ENCODE peak calls at places on chromosomes 5 and 9, in four cellular contexts. V, D, W and O are unnamed samples.

GRCh38 chr9:95605826-95606555 is 89.2 kb upstream of the PTCH1 start:
- DNase-seq in W (no peak), V (no peak), D (no peak), O (no peak)

GRCh38 chr5:124231794-124232193 is 514.6 kb downstream of the ZNF608 start:
- DNase-seq in D (no peak), V (peak), W (no peak), O (no peak)

GRCh38 chr9:111475195-111475594 is 9.0 kb downstream of the ECPAS start:
- DNase-seq in V (no peak), D (no peak), W (no peak), O (no peak)

GRCh38 chr5:112709416-112709815 is 28.3 kb upstream of the APC start:
- DNase-seq in D (no peak), V (no peak), W (no peak), O (no peak)

GRCh38 chr9:121826711-121827110 is 175.3 kb downstream of the DAB2IP start:
- DNase-seq in W (no peak), V (no peak), D (no peak), O (no peak)

GRCh38 chr5:123610665-123611406 is 98.9 kb downstream of the CSNK1G3 start:
- DNase-seq in V (peak), D (peak), W (peak), O (no peak)

GRCh38 chr9:89426389-89426961 is 71.4 kb downstream of the SEMA4D start:
- DNase-seq in D (no peak), V (no peak), W (no peak), O (no peak)

GRCh38 chr9:134632329-134632728 is 9.3 kb upstream of the COL5A1 start:
- DNase-seq in V (no peak), W (no peak), D (no peak), O (no peak)

GRCh38 chr5:111364992-111365391 is 140.8 kb downstream of the CAMK4 start:
- DNase-seq in V (no peak), D (no peak), W (no peak), O (no peak)

GRCh38 chr9:21506910-21507795 is 25.0 kb upstream of the IFNE start:
- DNase-seq in V (no peak), D (no peak), W (no peak), O (no peak)

GRCh38 chr5:86679529-86679928 is 61.8 kb downstream of the COX7C start:
- DNase-seq in W (peak), D (peak), V (peak), O (no peak)

GRCh38 chr9:126499005-126499910 is 114.5 kb upstream of the LMX1B start:
- DNase-seq in W (peak), V (peak), D (peak), O (no peak)

GRCh38 chr5:61304611-61305369 is 27.3 kb upstream of the ZSWIM6 start:
- DNase-seq in W (peak), D (peak), V (peak), O (no peak)

GRCh38 chr9:5336683-5337082 is 3.0 kb downstream of the RLN1 start:
- DNase-seq in D (no peak), V (no peak), W (no peak), O (no peak)

GRCh38 chr9:99948896-99949295 is 42.4 kb downstream of the STX17 start:
- DNase-seq in V (no peak), D (no peak), W (no peak), O (no peak)

GRCh38 chr5:109455598-109456096 is 45.9 kb upstream of the PJA2 start:
- DNase-seq in V (peak), D (peak), W (no peak), O (no peak)

GRCh38 chr9:14962193-14962899 is 52.1 kb upstream of the FREM1 start:
- DNase-seq in D (no peak), V (no peak), W (no peak), O (no peak)

GRCh38 chr9:129405089-129405830 is 215.6 kb downstream of the C9orf50 start:
- DNase-seq in W (no peak), V (peak), D (no peak), O (no peak)

GRCh38 chr9:117414220-117414905 is 494 bp downstream of the ASTN2 start:
- DNase-seq in W (no peak), V (no peak), D (no peak), O (peak)

GRCh38 chr5:80959768-80960442 is at the start of gene RASGRF2:
- DNase-seq in D (no peak), W (no peak), V (peak), O (no peak)

GRCh38 chr5:43039468-43040286 is 442 bp downstream of the ANXA2R start:
- DNase-seq in V (peak), D (peak), W (peak), O (no peak)

GRCh38 chr9:129164246-129164930 is 13.7 kb downstream of the IER5L start:
- DNase-seq in D (no peak), V (peak), W (no peak), O (no peak)

GRCh38 chr5:113474100-113474700 is 14.1 kb downstream of the MCC start:
- DNase-seq in V (no peak), W (no peak), D (no peak), O (no peak)

GRCh38 chr5:126857472-126858410 is 80.8 kb downstream of the LMNB1 start:
- DNase-seq in D (no peak), W (no peak), V (no peak), O (peak)

GRCh38 chr5:159104759-159105317 is 5.1 kb upstream of the EBF1 start:
- DNase-seq in W (no peak), V (no peak), D (no peak), O (peak)

GRCh38 chr9:75672478-75672877 is 218.0 kb upstream of the PCSK5 start:
- DNase-seq in D (no peak), V (no peak), W (no peak), O (no peak)

GRCh38 chr9:135608294-135608998 is 30.9 kb downstream of the GLT6D1 start:
- DNase-seq in W (no peak), V (no peak), D (no peak), O (no peak)

GRCh38 chr5:15183520-15183919 is 311.9 kb upstream of the ANKH start:
- DNase-seq in V (no peak), D (no peak), W (no peak), O (no peak)

GRCh38 chr5:55621218-55621617 is 86.5 kb upstream of the PLPP1 start:
- DNase-seq in V (peak), D (no peak), W (no peak), O (no peak)

GRCh38 chr5:6581559-6582426 is 51.1 kb downstream of the NSUN2 start:
- DNase-seq in V (no peak), D (no peak), W (no peak), O (no peak)

GRCh38 chr5:109688647-109688998 is 1.1 kb upstream of the MAN2A1 start:
- DNase-seq in D (no peak), V (peak), W (peak), O (no peak)

GRCh38 chr5:127332250-127332649 is 41.7 kb downstream of the MEGF10 start:
- DNase-seq in V (no peak), D (no peak), W (no peak), O (no peak)

GRCh38 chr9:115106642-115107041 is 11.3 kb downstream of the TNC start:
- DNase-seq in W (no peak), V (no peak), D (no peak), O (no peak)
- TF ChIP-seq RNF2 in W (no peak), V (no peak), D (no peak), O (no peak)

DNA sequence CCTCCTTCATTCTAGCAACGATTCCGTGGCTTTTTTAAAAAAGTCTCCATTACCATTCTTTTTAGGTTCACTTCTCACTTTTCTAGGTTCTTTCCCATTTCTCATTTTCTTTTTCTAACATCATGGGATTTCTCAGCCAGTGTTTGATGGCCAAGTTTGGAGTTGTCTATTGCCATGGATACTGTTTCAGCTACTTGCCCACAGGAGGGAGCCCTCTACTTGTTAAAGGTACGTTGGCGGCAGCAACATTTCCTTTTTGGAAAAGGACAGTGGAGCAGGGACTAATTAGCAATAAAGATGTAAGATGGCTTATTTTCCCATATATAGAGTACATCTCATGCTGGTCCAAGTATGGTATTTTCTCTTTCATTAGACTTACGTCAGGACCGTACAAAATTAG is 2257.5 kb upstream of the C9orf72 start:
- DNase-seq in V (peak), W (no peak), D (peak), O (no peak)
- TF ChIP-seq CTCF in V (peak), W (no peak), D (peak), O (peak)

DNA sequence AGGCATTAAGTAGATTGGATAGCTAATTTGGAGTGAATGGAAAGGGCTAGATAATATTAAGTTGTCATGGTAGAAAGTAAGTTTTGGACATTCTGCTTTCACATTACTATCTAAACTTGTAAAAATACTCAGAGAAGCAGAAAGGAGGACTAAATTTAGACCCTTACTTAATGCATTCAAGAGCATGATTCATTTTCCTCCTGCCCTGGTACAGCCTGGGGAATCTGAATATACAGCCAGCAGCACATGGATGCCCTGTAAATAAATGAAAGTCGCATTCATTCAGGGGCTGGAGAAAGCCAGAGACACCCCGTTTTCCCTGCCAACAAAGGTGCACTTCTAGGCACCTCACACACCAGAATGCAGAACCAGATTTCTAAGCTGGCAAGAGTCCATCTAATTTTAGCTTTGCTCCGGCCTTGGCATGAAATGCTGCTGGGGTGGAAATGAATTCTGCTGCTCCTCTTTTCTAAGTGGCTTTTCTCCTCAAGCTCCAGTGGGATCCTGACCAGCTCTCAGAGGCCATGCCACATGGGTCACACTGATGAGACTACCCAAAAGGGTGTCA is 172.8 kb upstream of the KLF9 start:
- DNase-seq in D (no peak), V (no peak), W (no peak), O (no peak)
- TF ChIP-seq KDM1A in D (no peak), V (no peak), W (no peak), O (no peak)

GRCh38 chr9:37508135-37508833 is 22.5 kb downstream of the POLR1E start:
- DNase-seq in V (peak), D (no peak), W (no peak), O (no peak)
- TF ChIP-seq RNF2 in V (peak), D (no peak), W (no peak), O (no peak)

DNA sequence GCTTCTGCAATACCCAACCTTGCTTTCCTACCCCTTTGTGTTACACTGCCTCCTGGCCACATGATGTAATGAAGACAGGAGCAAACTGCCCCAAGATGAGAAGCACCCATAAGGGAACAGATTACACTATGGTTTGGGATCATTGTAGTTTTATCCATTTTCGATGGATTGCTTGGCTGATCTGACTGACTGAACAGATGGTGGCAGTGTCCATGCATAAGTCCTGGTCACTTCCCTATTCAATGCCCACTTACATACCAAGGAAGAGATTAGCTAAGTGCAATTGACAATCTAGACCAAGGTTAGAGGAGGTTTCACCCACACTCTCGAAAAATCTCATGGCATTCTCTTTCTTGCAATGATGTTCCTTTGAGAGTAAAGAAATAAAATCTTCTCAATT is 319.9 kb downstream of the RAB3C start:
- DNase-seq in V (no peak), W (no peak), D (no peak), O (no peak)
- TF ChIP-seq CTCF in V (peak), W (no peak), D (peak), O (no peak)

GRCh38 chr5:96347502-96348292 is 85.4 kb downstream of the PCSK1 start:
- DNase-seq in V (peak), D (no peak), W (no peak), O (no peak)
- TF ChIP-seq KDM1A in V (no peak), D (no peak), W (no peak), O (no peak)

GRCh38 chr5:157143127-157143959 is 678 bp upstream of the MED7 start:
- DNase-seq in D (peak), W (peak), V (no peak), O (no peak)

GRCh38 chr5:157150995-157151394 is 8.3 kb upstream of the MED7 start:
- DNase-seq in V (no peak), D (no peak), W (no peak), O (no peak)

GRCh38 chr5:157148734-157149615 is 6.3 kb upstream of the MED7 start:
- DNase-seq in V (peak), D (peak), W (peak), O (peak)
- TF ChIP-seq RNF2 in V (no peak), D (no peak), W (no peak), O (no peak)